ENCODE peak calls at places on chromosome 20, in four cellular contexts. W, C, X and H are unnamed samples.

GRCh38 chr20:41386502-41387427 is 20.1 kb upstream of the EMILIN3 start:
- DNase-seq in X (no peak), C (peak), W (no peak), H (no peak)

GRCh38 chr20:2283706-2284423 is 11.9 kb upstream of the TGM3 start:
- DNase-seq in C (no peak), X (peak), W (no peak), H (peak)

GRCh38 chr20:37598101-37598530 is 70.4 kb upstream of the BLCAP start:
- DNase-seq in X (no peak), W (no peak), C (no peak), H (no peak)

GRCh38 chr20:15653396-15654207 is 919.6 kb downstream of the KIF16B start:
- DNase-seq in W (no peak), X (no peak), C (peak), H (no peak)

GRCh38 chr20:3239026-3239866 is at the start of gene SLC4A11:
- DNase-seq in C (no peak), W (no peak), X (peak), H (no peak)

GRCh38 chr20:48025061-48025515 is 239.8 kb upstream of the SULF2 start:
- DNase-seq in C (peak), X (peak), W (peak), H (no peak)

GRCh38 chr20:50798650-50799049 is 3.8 kb downstream of the BCAS4 start:
- DNase-seq in W (no peak), X (no peak), C (no peak), H (no peak)

GRCh38 chr20:8912731-8913130 is 156.2 kb upstream of the PLCB4 start:
- DNase-seq in X (no peak), W (no peak), C (no peak), H (no peak)

GRCh38 chr20:39829255-39829654 is 859.8 kb downstream of the MAFB start:
- DNase-seq in C (no peak), X (no peak), W (no peak), H (no peak)

GRCh38 chr20:51029963-51030930 is 7.3 kb upstream of the KCNG1 start:
- DNase-seq in X (no peak), W (no peak), C (no peak), H (no peak)

GRCh38 chr20:43721429-43722152 is 5.2 kb downstream of the GTSF1L start:
- DNase-seq in X (peak), C (no peak), W (no peak), H (no peak)

GRCh38 chr20:835220-836045 is 1.9 kb downstream of the FAM110A start:
- DNase-seq in X (no peak), W (no peak), C (no peak), H (no peak)

GRCh38 chr20:3753098-3753497 is 14.5 kb downstream of the ADISSP start:
- DNase-seq in W (peak), C (peak), X (peak), H (peak)

GRCh38 chr20:49273696-49274277 is 4.1 kb downstream of the ZNFX1 start:
- DNase-seq in X (no peak), C (no peak), W (no peak), H (no peak)

GRCh38 chr20:25360631-25361286 is 29.9 kb downstream of the ABHD12 start:
- DNase-seq in W (peak), C (no peak), X (peak), H (peak)

GRCh38 chr20:43781215-43781614 is 54.4 kb upstream of the GTSF1L start:
- DNase-seq in W (no peak), X (no peak), C (no peak), H (no peak)

GRCh38 chr20:13681248-13682125 is 42.8 kb upstream of the TASP1 start:
- DNase-seq in W (no peak), X (peak), C (no peak), H (no peak)

GRCh38 chr20:38843346-38843745 is 37.8 kb downstream of the PPP1R16B start:
- DNase-seq in W (no peak), X (no peak), C (no peak), H (no peak)

GRCh38 chr20:56636701-56637100 is 7.6 kb downstream of the TFAP2C start:
- DNase-seq in W (peak), X (peak), C (peak), H (no peak)

GRCh38 chr20:34516874-34517542 is 786 bp downstream of the DYNLRB1 start:
- DNase-seq in W (no peak), C (no peak), X (peak), H (no peak)

GRCh38 chr20:1298888-1299511 is 29.9 kb downstream of the SDCBP2 start:
- DNase-seq in X (no peak), C (no peak), W (no peak), H (no peak)

GRCh38 chr20:19973920-19974620 is 43.1 kb upstream of the NAA20 start:
- DNase-seq in C (no peak), W (no peak), X (peak), H (no peak)

GRCh38 chr20:19976595-19977372 is 40.4 kb upstream of the NAA20 start:
- DNase-seq in X (peak), C (no peak), W (no peak), H (peak)

GRCh38 chr20:19975901-19976300 is 41.3 kb upstream of the NAA20 start:
- DNase-seq in C (no peak), W (no peak), X (peak), H (no peak)

GRCh38 chr20:19975436-19975799 is 41.7 kb upstream of the NAA20 start:
- DNase-seq in W (no peak), C (no peak), X (no peak), H (no peak)

GRCh38 chr20:19974621-19975435 is 42.3 kb upstream of the NAA20 start:
- DNase-seq in C (peak), W (peak), X (peak), H (peak)
- TF ChIP-seq CTCF in C (no peak), W (no peak), X (no peak), H (no peak)

GRCh38 chr20:63178445-63178818 is 37.5 kb downstream of the YTHDF1 start:
- DNase-seq in C (no peak), W (no peak), X (no peak), H (no peak)

GRCh38 chr20:63177785-63178444 is 38.0 kb downstream of the YTHDF1 start:
- DNase-seq in W (no peak), X (peak), C (no peak), H (no peak)

GRCh38 chr20:63179876-63180275 is 36.1 kb downstream of the YTHDF1 start:
- DNase-seq in X (no peak), W (no peak), C (no peak), H (no peak)

GRCh38 chr20:63180541-63181185 is 35.3 kb downstream of the YTHDF1 start:
- DNase-seq in X (no peak), W (no peak), C (no peak), H (no peak)

GRCh38 chr20:63178889-63179751 is 36.8 kb downstream of the YTHDF1 start:
- DNase-seq in C (no peak), W (no peak), X (peak), H (no peak)
- H3K4me3 ChIP-seq in C (no peak), W (no peak), X (no peak), H (no peak)

DNA sequence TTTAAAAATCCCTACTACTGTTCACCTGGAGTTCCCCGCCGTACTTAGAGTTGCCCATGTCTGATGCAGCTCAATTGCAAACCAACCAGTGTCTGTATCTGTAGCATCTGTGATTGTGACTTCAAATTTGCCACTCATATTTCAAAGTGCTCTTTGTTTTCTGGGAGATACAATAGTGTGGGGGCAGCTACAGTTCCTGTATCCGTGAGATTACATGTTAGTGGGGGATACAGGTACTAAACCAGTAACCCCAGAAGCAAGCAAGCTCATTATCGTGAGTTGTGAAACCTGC is 140.9 kb downstream of the ANKRD60 start:
- DNase-seq in W (no peak), X (no peak), C (no peak), H (no peak)
- TF ChIP-seq CTCF in W (no peak), X (no peak), C (no peak), H (no peak)

DNA sequence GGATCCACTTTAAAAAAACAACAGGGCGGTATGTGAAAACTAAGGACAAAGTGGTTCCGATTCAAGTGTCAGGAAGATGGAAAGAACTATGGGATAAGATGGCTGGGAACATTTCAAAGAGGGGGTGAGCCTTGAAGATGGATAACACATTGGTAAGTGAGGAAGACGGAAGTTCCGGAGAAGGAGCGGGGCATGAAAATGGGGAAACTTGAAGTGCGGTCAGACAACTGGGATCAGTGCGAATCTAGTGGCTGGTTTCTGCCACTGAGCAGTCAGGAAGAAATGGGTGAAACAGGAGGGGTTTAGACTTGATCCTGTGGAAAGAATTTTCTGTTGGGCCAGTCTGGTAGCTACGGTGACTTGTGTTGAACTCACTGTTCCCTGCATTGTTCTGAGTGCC is 1.2 kb downstream of the NAA20 start:
- DNase-seq in X (no peak), W (no peak), C (no peak), H (no peak)
- H3K4me3 ChIP-seq in X (peak), W (peak), C (peak), H (peak)

DNA sequence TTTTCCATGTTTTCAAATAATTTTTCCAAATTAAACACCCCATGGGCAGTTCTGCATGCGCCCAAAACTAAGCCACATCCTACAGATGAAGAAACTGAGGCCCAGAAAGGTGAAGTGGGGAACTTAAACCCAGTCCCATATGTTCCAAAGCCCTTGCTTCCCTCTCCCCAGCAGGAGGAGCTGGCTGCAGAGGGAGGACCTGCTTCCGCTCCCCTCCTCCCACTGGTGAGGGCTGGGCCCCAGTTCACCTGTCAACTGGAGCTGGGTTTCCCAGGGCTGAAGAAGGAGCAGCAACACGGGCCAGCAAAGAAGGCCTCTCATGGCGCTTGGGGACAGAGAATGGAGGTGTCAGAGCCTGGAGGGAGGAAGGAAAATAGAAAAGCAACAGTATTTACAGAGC is 1.4 kb upstream of the RBPJL start:
- DNase-seq in W (no peak), X (no peak), C (no peak), H (no peak)
- TF ChIP-seq CTCF in W (no peak), X (peak), C (no peak), H (peak)

DNA sequence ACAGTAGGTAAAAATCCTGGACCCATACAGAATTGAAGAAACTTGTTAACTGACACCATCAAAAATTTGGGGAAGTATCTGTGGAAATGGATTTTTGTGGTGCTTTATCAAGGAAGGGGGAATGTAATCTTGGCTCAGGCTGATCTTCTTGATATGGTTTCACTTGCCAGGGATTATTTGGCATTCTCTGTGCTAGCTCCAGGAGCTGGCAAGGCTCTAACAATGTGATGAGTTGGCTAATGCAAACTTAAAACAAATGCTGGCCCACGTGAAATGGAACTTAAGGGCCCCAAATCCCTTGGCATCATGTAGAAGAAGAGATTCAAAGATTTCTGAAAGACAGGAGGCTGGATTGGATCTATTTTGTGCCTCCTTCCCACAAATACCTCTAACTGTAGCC is 13.1 kb downstream of the KCNS1 start:
- DNase-seq in W (peak), C (peak), X (no peak), H (no peak)
- H3K4me3 ChIP-seq in W (no peak), C (no peak), X (no peak), H (no peak)

GRCh38 chr20:45138451-45139300 is 14.4 kb upstream of the WFDC12 start:
- DNase-seq in W (no peak), C (no peak), X (peak), H (no peak)
- TF ChIP-seq CTCF in W (peak), C (peak), X (peak), H (peak)

GRCh38 chr20:53102361-53102760 is 130.2 kb downstream of the TSHZ2 start:
- DNase-seq in X (no peak), W (no peak), C (no peak), H (no peak)

GRCh38 chr20:53097371-53097770 is 125.2 kb downstream of the TSHZ2 start:
- DNase-seq in X (no peak), C (no peak), W (no peak), H (no peak)

GRCh38 chr20:53103124-53103523 is 131.0 kb downstream of the TSHZ2 start:
- DNase-seq in C (no peak), W (no peak), X (no peak), H (no peak)

GRCh38 chr20:53099851-53100250 is 127.7 kb downstream of the TSHZ2 start:
- DNase-seq in W (no peak), X (no peak), C (no peak), H (no peak)

GRCh38 chr20:53100476-53100911 is 128.3 kb downstream of the TSHZ2 start:
- DNase-seq in X (no peak), W (no peak), C (no peak), H (peak)
- H3K4me3 ChIP-seq in X (no peak), W (no peak), C (no peak), H (no peak)

GRCh38 chr20:32941155-32941885 is 62.9 kb downstream of the SUN5 start:
- DNase-seq in W (no peak), X (no peak), C (no peak), H (no peak)

GRCh38 chr20:32946629-32947028 is 57.6 kb downstream of the SUN5 start:
- DNase-seq in C (no peak), W (no peak), X (no peak), H (no peak)

GRCh38 chr20:32943490-32944052 is 60.7 kb downstream of the SUN5 start:
- DNase-seq in C (no peak), W (no peak), X (no peak), H (no peak)

GRCh38 chr20:32945710-32946221 is 58.5 kb downstream of the SUN5 start:
- DNase-seq in X (peak), C (peak), W (peak), H (no peak)
- TF ChIP-seq CTCF in X (peak), C (peak), W (peak), H (peak)

DNA sequence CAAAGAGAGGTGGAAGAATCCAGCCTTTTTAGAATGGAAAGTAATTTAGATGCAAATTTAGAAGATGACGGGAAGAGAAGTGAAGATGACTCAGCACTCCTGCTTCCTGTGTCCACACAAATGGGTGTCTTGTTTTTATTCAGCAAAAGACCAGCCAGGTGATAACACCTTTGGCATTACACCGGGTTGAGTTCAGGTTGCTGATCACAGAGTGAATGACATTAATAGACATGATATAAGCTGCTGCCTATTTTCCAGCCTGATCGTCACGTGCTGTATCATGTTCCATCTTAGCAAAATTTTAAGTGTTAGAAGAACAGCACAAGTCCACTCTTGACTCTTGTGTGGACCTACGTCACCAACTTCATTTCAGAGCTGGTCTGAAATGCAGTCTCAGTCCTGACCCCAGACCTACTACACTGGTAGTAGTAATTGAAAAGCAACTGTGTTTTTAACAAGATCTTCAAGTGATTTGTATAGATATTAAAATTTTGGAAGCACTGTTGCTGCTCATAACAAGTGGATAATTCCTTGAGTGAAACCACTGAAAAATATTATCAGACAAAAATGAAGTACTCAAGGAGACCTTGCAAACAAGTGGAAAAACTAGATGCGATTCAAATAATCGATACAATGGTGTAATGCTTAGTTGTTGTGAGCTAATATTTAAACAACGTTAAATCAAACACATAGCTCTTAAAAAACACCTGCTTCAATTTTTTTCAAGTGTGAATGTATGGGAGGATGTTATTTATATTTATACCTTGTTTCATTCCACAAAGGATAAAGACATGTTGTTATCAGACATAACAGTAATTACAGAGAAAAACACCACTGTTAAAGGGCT is 110.8 kb upstream of the JAG1 start:
- DNase-seq in X (peak), C (no peak), W (no peak), H (no peak)
- H3K4me3 ChIP-seq in X (no peak), C (no peak), W (no peak), H (no peak)